ENCODE peak calls at places on chromosomes 11 and 22, in six cellular contexts. B, M, A, K, X and Y are unnamed samples.

GRCh38 chr11:125390949-125391348 is 105.1 kb downstream of the FEZ1 start:
- DNase-seq in B (no peak), M (no peak), A (peak), K (no peak), X (no peak), Y (peak)

GRCh38 chr11:115924744-115925567 is 420.7 kb upstream of the CADM1 start:
- DNase-seq in B (no peak), M (peak), A (no peak), K (no peak), X (no peak), Y (peak)

GRCh38 chr22:17862646-17863181 is 88.4 kb upstream of the BID start:
- DNase-seq in B (no peak), M (peak), A (no peak), K (no peak), X (no peak), Y (no peak)

GRCh38 chr11:133738624-133739023 is 106.7 kb downstream of the SPATA19 start:
- DNase-seq in B (no peak), M (no peak), A (no peak), K (no peak), X (no peak), Y (no peak)

GRCh38 chr22:27859336-27859735 is 57.8 kb upstream of the MN1 start:
- DNase-seq in B (no peak), M (no peak), A (no peak), K (no peak), X (no peak), Y (no peak)

GRCh38 chr11:78416285-78417174 is 1.1 kb downstream of the GAB2 start:
- DNase-seq in B (peak), M (peak), A (peak), K (peak), X (peak), Y (peak)

GRCh38 chr11:115488945-115489344 is 15.3 kb downstream of the CADM1 start:
- DNase-seq in B (no peak), M (peak), A (peak), K (no peak), X (no peak), Y (no peak)

GRCh38 chr11:71153005-71153395 is 99.4 kb downstream of the SHANK2 start:
- DNase-seq in B (no peak), M (peak), A (no peak), K (no peak), X (no peak), Y (peak)

GRCh38 chr11:117222991-117223740 is 8.7 kb downstream of the PCSK7 start:
- DNase-seq in B (no peak), M (no peak), A (no peak), K (no peak), X (no peak), Y (no peak)

GRCh38 chr11:60783141-60783484 is 2.0 kb upstream of the MS4A10 start:
- DNase-seq in B (no peak), M (no peak), A (no peak), K (no peak), X (no peak), Y (no peak)

GRCh38 chr11:60783911-60784310 is 1.2 kb upstream of the MS4A10 start:
- DNase-seq in B (no peak), M (no peak), A (no peak), K (no peak), X (no peak), Y (no peak)

GRCh38 chr11:60786811-60787567 is 1.9 kb downstream of the MS4A10 start:
- DNase-seq in B (no peak), M (peak), A (peak), K (no peak), X (peak), Y (peak)

GRCh38 chr11:60785806-60786361 is 751 bp downstream of the MS4A10 start:
- DNase-seq in B (no peak), M (peak), A (no peak), K (no peak), X (peak), Y (peak)

GRCh38 chr11:60785136-60785535 is at the start of gene MS4A10:
- DNase-seq in B (no peak), M (no peak), A (no peak), K (no peak), X (no peak), Y (no peak)
- H3K4me3 ChIP-seq in B (no peak), M (no peak), A (no peak), K (no peak), X (no peak), Y (no peak)

GRCh38 chr11:64998690-64999431 is 2.1 kb upstream of the BATF2 start:
- DNase-seq in B (no peak), M (no peak), A (no peak), K (no peak), X (no peak), Y (no peak)

GRCh38 chr11:64996710-64997380 is at the start of gene BATF2:
- DNase-seq in B (no peak), M (peak), A (no peak), K (peak), X (no peak), Y (peak)

GRCh38 chr11:64994318-64994717 is 2.5 kb downstream of the BATF2 start:
- DNase-seq in B (no peak), M (no peak), A (no peak), K (no peak), X (no peak), Y (no peak)

GRCh38 chr11:64998141-64998540 is 1.4 kb upstream of the BATF2 start:
- DNase-seq in B (no peak), M (no peak), A (no peak), K (no peak), X (no peak), Y (no peak)

DNA sequence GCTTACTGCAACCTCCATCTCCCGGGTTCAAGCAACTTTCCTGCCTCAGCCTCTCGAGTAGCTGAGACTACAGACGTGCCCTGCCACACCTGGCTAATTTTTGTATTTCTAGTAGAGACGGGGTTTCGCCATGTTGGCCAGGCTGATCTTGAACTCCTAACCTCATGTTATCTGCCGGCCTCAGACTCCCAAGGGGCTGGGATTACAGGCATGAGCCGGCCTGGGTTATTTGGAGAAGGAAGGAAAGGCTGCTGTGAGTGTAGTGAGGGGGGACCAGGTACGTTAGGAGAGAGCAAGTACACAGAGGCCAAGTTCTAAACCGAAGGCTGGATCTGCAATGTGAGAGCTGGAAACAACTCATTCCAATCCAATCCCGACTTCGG is 453 bp downstream of the BATF2 start:
- DNase-seq in B (no peak), M (no peak), A (no peak), K (no peak), X (no peak), Y (peak)
- H3K4me3 ChIP-seq in B (peak), M (no peak), A (peak), K (peak), X (no peak), Y (no peak)

DNA sequence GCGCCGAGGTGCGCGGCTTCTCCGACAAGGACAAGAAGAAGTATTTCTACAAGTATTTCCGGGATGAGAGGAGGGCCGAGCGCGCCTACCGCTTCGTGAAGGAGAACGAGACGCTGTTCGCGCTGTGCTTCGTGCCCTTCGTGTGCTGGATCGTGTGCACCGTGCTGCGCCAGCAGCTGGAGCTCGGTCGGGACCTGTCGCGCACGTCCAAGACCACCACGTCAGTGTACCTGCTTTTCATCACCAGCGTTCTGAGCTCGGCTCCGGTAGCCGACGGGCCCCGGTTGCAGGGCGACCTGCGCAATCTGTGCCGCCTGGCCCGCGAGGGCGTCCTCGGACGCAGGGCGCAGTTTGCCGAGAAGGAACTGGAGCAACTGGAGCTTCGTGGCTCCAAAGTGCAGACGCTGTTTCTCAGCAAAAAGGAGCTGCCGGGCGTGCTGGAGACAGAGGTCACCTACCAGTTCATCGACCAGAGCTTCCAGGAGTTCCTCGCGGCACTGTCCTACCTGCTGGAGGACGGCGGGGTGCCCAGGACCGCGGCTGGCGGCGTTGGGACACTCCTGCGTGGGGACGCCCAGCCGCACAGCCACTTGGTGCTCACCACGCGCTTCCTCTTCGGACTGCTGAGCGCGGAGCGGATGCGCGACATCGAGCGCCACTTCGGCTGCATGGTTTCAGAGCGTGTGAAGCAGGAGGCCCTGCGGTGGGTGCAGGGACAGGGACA is 2.7 kb downstream of the NLRP6 start:
- DNase-seq in B (no peak), M (no peak), A (no peak), K (no peak), X (no peak), Y (no peak)
- H3K4me3 ChIP-seq in B (no peak), M (no peak), A (no peak), K (no peak), X (no peak), Y (no peak)

GRCh38 chr11:35142481-35143207 is 3.7 kb downstream of the CD44 start:
- DNase-seq in B (no peak), M (no peak), A (peak), K (no peak), X (no peak), Y (peak)

GRCh38 chr11:35141538-35141937 is 2.6 kb downstream of the CD44 start:
- DNase-seq in B (no peak), M (no peak), A (no peak), K (no peak), X (no peak), Y (no peak)

GRCh38 chr11:35138949-35139881 is at the start of gene CD44:
- DNase-seq in B (no peak), M (peak), A (peak), K (peak), X (no peak), Y (peak)

GRCh38 chr11:35139883-35140282 is 912 bp downstream of the CD44 start:
- DNase-seq in B (no peak), M (no peak), A (no peak), K (no peak), X (no peak), Y (no peak)

GRCh38 chr11:35141034-35141433 is 2.1 kb downstream of the CD44 start:
- DNase-seq in B (no peak), M (no peak), A (no peak), K (no peak), X (no peak), Y (no peak)
- H3K4me3 ChIP-seq in B (peak), M (peak), A (peak), K (no peak), X (peak), Y (peak)